ENCODE peak calls at places on chromosomes 1 and 21, in five cellular contexts. F, O, N, K and A are unnamed samples.
A peak's percentile ranks its signal among the peaks of the same experiment; 100 is the strongest.

GRCh38 chr1:85462931-85463665 is 1.9 kb downstream of the DDAH1 start:
- DNase-seq in F (no peak), O (no peak), N (no peak), K (no peak), A (no peak)

GRCh38 chr1:93349231-93350135 is 3.8 kb downstream of the DR1 start:
- DNase-seq in F (no peak), O (no peak), N (peak; percentile 42), K (no peak), A (no peak)

GRCh38 chr1:39409055-39409816 is 82.2 kb upstream of the BMP8A start:
- DNase-seq in F (peak; percentile 75), O (peak; percentile 76), N (peak; percentile 76), K (peak; percentile 31), A (peak; percentile 78)

GRCh38 chr1:118960026-118960561 is 28.0 kb downstream of the TBX15 start:
- DNase-seq in F (no peak), O (peak; percentile 50), N (no peak), K (no peak), A (peak; percentile 75)

GRCh38 chr1:14880456-14881316 is 272.9 kb upstream of the TMEM51 start:
- DNase-seq in F (peak; percentile 26), O (no peak), N (peak; percentile 49), K (no peak), A (no peak)

GRCh38 chr1:199163277-199164069 is 524.6 kb downstream of the PTPRC start:
- DNase-seq in F (no peak), O (no peak), N (peak; percentile 22), K (no peak), A (no peak)

GRCh38 chr21:34693192-34693810 is 24.5 kb downstream of the CLIC6 start:
- DNase-seq in F (peak; percentile 74), O (peak; percentile 55), N (peak; percentile 68), K (peak; percentile 45), A (peak; percentile 43)

GRCh38 chr21:38170705-38171682 is 85.8 kb upstream of the KCNJ15 start:
- DNase-seq in F (peak; percentile 29), O (peak; percentile 51), N (peak; percentile 66), K (no peak), A (no peak)

GRCh38 chr1:22709227-22709626 is 1.4 kb upstream of the EPHB2 start:
- DNase-seq in F (no peak), O (no peak), N (peak; percentile 23), K (no peak), A (peak; percentile 65)

GRCh38 chr1:180672105-180672504 is 40.3 kb downstream of the XPR1 start:
- DNase-seq in F (peak; percentile 69), O (no peak), N (no peak), K (no peak), A (no peak)

GRCh38 chr1:45375104-45376090 is 35.2 kb upstream of the MUTYH start:
- DNase-seq in F (no peak), O (no peak), N (no peak), K (no peak), A (no peak)

GRCh38 chr1:186175588-186175987 is 199.5 kb downstream of the TPR start:
- DNase-seq in F (no peak), O (no peak), N (no peak), K (no peak), A (no peak)

GRCh38 chr1:184910596-184910995 is 63.7 kb downstream of the NIBAN1 start:
- DNase-seq in F (peak; percentile 28), O (no peak), N (no peak), K (peak; percentile 5), A (no peak)

GRCh38 chr21:45612096-45613019 is 31.2 kb upstream of the PCBP3 start:
- DNase-seq in F (peak; percentile 90), O (no peak), N (peak; percentile 45), K (no peak), A (peak; percentile 18)

GRCh38 chr1:15785683-15786082 is 21.8 kb downstream of the UQCRHL start:
- DNase-seq in F (no peak), O (no peak), N (no peak), K (no peak), A (no peak)

GRCh38 chr1:82124987-82125638 is 324.4 kb downstream of the ADGRL2 start:
- DNase-seq in F (no peak), O (no peak), N (no peak), K (peak; percentile 15), A (no peak)

GRCh38 chr1:69929278-69930057 is 275.9 kb downstream of the LRRC40 start:
- DNase-seq in F (no peak), O (no peak), N (peak; percentile 39), K (no peak), A (no peak)

GRCh38 chr1:40462956-40463590 is 12.8 kb downstream of the ZFP69B start:
- DNase-seq in F (no peak), O (no peak), N (peak; percentile 19), K (no peak), A (no peak)

GRCh38 chr1:11862890-11863289 is 4.1 kb upstream of the NPPB start:
- DNase-seq in F (no peak), O (no peak), N (no peak), K (no peak), A (no peak)

GRCh38 chr1:31615939-31616338 is 1.6 kb upstream of the HCRTR1 start:
- DNase-seq in F (no peak), O (no peak), N (no peak), K (no peak), A (no peak)

GRCh38 chr1:1569341-1569740 is 5.3 kb downstream of the SSU72 start:
- DNase-seq in F (no peak), O (no peak), N (no peak), K (no peak), A (no peak)

GRCh38 chr21:31396399-31396798 is 52.3 kb upstream of the TIAM1 start:
- DNase-seq in F (no peak), O (no peak), N (no peak), K (no peak), A (no peak)

GRCh38 chr1:162984699-162985098 is 84.5 kb upstream of the RGS4 start:
- DNase-seq in F (peak; percentile 94), O (no peak), N (peak; percentile 50), K (no peak), A (no peak)

GRCh38 chr1:67479146-67479891 is 49.1 kb upstream of the SERBP1 start:
- DNase-seq in F (no peak), O (no peak), N (no peak), K (no peak), A (no peak)

GRCh38 chr1:10105484-10105883 is 72.7 kb downstream of the UBE4B start:
- DNase-seq in F (no peak), O (no peak), N (no peak), K (no peak), A (no peak)

GRCh38 chr1:173122344-173122880 is 71.7 kb upstream of the TNFSF18 start:
- DNase-seq in F (peak; percentile 51), O (no peak), N (no peak), K (no peak), A (no peak)

GRCh38 chr1:173127369-173128307 is 76.9 kb upstream of the TNFSF18 start:
- DNase-seq in F (no peak), O (no peak), N (no peak), K (no peak), A (no peak)

GRCh38 chr1:173118404-173118803 is 67.7 kb upstream of the TNFSF18 start:
- DNase-seq in F (no peak), O (no peak), N (no peak), K (no peak), A (no peak)

GRCh38 chr1:173126421-173126820 is 75.7 kb upstream of the TNFSF18 start:
- DNase-seq in F (peak; percentile 14), O (no peak), N (no peak), K (no peak), A (no peak)

GRCh38 chr1:173122958-173123852 is 72.5 kb upstream of the TNFSF18 start:
- DNase-seq in F (peak; percentile 95), O (peak; percentile 50), N (peak; percentile 98), K (peak; percentile 18), A (peak; percentile 58)
- H2BK15ac ChIP-seq in F (peak overlapping the region; percentile 95), O (no peak overlapping the region), N (no peak overlapping the region), K (no peak overlapping the region), A (no peak overlapping the region)

DNA sequence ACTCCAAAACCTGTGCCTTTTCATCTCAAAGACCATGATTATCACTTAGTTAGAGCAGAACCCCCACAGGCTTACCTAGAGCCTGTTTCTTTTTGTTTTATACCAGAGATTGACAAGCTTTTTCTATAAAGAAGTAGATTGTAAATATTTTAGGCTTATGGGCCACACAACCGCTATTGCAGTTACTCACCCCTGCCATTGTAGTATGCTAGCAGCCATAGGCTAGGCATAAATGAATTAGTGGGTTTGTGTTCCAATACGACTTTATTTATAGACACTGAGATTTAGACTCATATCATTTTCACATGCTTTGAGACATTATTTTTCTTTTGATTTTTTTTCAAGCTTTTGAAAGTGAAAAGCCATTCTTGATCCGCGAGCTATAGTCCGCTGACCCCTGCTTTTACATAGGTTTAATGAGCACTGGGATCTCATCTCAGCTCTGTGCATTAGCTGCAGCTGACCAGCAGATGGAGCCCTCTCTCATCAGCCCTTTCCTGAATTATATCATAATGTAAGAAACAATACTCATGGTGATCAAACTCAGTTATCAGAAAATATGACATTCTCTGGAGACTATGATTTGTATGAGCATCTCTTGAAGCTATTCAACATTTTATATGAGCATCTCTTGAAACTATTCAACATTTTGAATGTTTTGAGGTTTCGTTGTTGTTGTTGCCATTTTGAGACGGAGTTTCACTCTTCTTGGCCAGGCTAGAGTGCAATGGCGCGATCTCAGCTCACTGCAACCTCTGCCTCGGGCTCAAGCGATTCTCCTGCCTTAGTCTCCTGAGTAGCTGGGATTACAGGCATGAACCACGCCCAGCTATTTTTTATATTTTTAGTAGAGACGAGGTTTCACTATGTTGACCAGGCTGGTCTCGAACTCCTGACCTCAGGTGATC is 111.9 kb upstream of the L1TD1 start:
- DNase-seq in F (peak; percentile 34), O (no peak), N (peak; percentile 53), K (peak; percentile 18), A (peak; percentile 45)
- H4K91ac ChIP-seq in F (no peak overlapping the region), O (no peak overlapping the region), N (no peak overlapping the region), K (no peak overlapping the region), A (no peak overlapping the region)

GRCh38 chr1:43360616-43361015 is 1.8 kb downstream of the CDC20 start:
- DNase-seq in F (no peak), O (no peak), N (no peak), K (no peak), A (no peak)
- H3K4ac ChIP-seq in F (no peak overlapping the region), O (no peak overlapping the region), N (no peak overlapping the region), K (no peak overlapping the region), A (no peak overlapping the region)

GRCh38 chr1:183812686-183813569 is 8.0 kb downstream of the RGL1 start:
- DNase-seq in F (peak; percentile 83), O (no peak), N (peak; percentile 83), K (no peak), A (peak; percentile 61)
- H2BK15ac ChIP-seq in F (peak overlapping the region; percentile 7), O (no peak overlapping the region), N (no peak overlapping the region), K (no peak overlapping the region), A (no peak overlapping the region)

GRCh38 chr1:161021168-161021958 is 411 bp upstream of the F11R start:
- DNase-seq in F (peak; percentile 20), O (peak; percentile 93), N (peak; percentile 58), K (peak; percentile 47), A (peak; percentile 100)
- H4K91ac ChIP-seq in F (no peak overlapping the region), O (no peak overlapping the region), N (no peak overlapping the region), K (no peak overlapping the region), A (no peak overlapping the region)